ENCODE peak calls at places on chromosome 16, in four cellular contexts. One of them, this sample, is unnamed.

GRCh38 chr16:65510850-65511249 is 389.0 kb upstream of the CDH11 start:
- DNase-seq in GM12878: no peak
- DNase-seq in SK-N-SH: no peak
- DNase-seq in K562: no peak
- DNase-seq in this sample: no peak

GRCh38 chr16:440627-441026 is 15.2 kb downstream of the RAB11FIP3 start:
- DNase-seq in GM12878: no peak
- DNase-seq in SK-N-SH: no peak
- DNase-seq in K562: no peak
- DNase-seq in this sample: no peak

GRCh38 chr16:474420-475122 is 49.1 kb downstream of the RAB11FIP3 start:
- DNase-seq in GM12878: no peak
- DNase-seq in SK-N-SH: no peak
- DNase-seq in K562: no peak
- DNase-seq in this sample: no peak

GRCh38 chr16:21684199-21684598 is 20.4 kb downstream of the OTOA start:
- DNase-seq in GM12878: no peak
- DNase-seq in SK-N-SH: peak
- DNase-seq in K562: peak
- DNase-seq in this sample: peak

GRCh38 chr16:84144859-84145639 is at the start of the genes DNAAF1 and HSDL1:
- DNase-seq in GM12878: peak
- DNase-seq in SK-N-SH: peak
- DNase-seq in K562: peak
- DNase-seq in this sample: peak

GRCh38 chr16:11203111-11203623 is 52.8 kb downstream of the SOCS1 start:
- DNase-seq in GM12878: no peak
- DNase-seq in SK-N-SH: no peak
- DNase-seq in K562: no peak
- DNase-seq in this sample: no peak

GRCh38 chr16:3646348-3646920 is 8.1 kb upstream of the DNASE1 start:
- DNase-seq in GM12878: no peak
- DNase-seq in SK-N-SH: no peak
- DNase-seq in K562: peak
- DNase-seq in this sample: no peak

GRCh38 chr16:14007460-14007859 is 63.7 kb upstream of the MRTFB start:
- DNase-seq in GM12878: peak
- DNase-seq in SK-N-SH: no peak
- DNase-seq in K562: no peak
- DNase-seq in this sample: no peak

GRCh38 chr16:20114356-20114755 is 40.7 kb upstream of the GPR139 start:
- DNase-seq in GM12878: no peak
- DNase-seq in SK-N-SH: no peak
- DNase-seq in K562: no peak
- DNase-seq in this sample: no peak

GRCh38 chr16:12781777-12782176 is 21.9 kb downstream of the CPPED1 start:
- DNase-seq in GM12878: no peak
- DNase-seq in SK-N-SH: no peak
- DNase-seq in K562: no peak
- DNase-seq in this sample: no peak

GRCh38 chr16:46883353-46883689 is 841 bp upstream of the GPT2 start:
- DNase-seq in GM12878: no peak
- DNase-seq in SK-N-SH: no peak
- DNase-seq in K562: no peak
- DNase-seq in this sample: no peak

GRCh38 chr16:67349172-67349571 is 22.6 kb downstream of the LRRC36 start:
- DNase-seq in GM12878: no peak
- DNase-seq in SK-N-SH: peak
- DNase-seq in K562: peak
- DNase-seq in this sample: no peak

GRCh38 chr16:17101646-17102045 is 369.1 kb downstream of the XYLT1 start:
- DNase-seq in GM12878: no peak
- DNase-seq in SK-N-SH: no peak
- DNase-seq in K562: peak
- DNase-seq in this sample: peak

GRCh38 chr16:64362193-64362592 is 759.7 kb downstream of the CDH11 start:
- DNase-seq in GM12878: no peak
- DNase-seq in SK-N-SH: no peak
- DNase-seq in K562: no peak
- DNase-seq in this sample: no peak

GRCh38 chr16:26599786-26600107 is 467.0 kb upstream of the C16orf82 start:
- DNase-seq in GM12878: no peak
- DNase-seq in SK-N-SH: no peak
- DNase-seq in K562: no peak
- DNase-seq in this sample: no peak

GRCh38 chr16:11816123-11816522 is 19.1 kb upstream of the ZC3H7A start:
- DNase-seq in GM12878: no peak
- DNase-seq in SK-N-SH: no peak
- DNase-seq in K562: no peak
- DNase-seq in this sample: no peak

DNA sequence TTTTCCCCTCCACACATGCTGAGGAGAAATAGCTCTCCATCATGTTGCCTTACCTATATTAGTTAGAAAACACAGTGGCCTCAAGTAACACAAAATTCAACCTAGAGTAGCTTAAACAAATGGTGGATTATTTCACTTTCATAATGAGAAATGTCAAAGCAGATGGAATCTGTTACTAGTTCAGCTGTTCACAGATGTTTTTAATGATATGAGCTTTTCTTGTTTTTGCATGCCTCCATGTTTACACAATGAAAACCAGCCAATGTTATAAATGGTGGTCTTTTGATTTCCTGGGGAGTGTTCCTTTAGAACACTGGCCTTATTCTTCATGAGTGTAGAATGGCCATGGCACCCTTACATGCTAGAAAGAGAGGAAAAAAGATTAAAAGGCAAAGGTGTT is 968.4 kb upstream of the GOT2 start:
- DNase-seq in GM12878: no peak
- DNase-seq in SK-N-SH: no peak
- DNase-seq in K562: no peak
- DNase-seq in this sample: no peak
- TF ChIP-seq USF1 in GM12878: no peak
- TF ChIP-seq USF1 in SK-N-SH: no peak
- TF ChIP-seq USF1 in K562: no peak
- TF ChIP-seq USF1 in this sample: no peak

DNA sequence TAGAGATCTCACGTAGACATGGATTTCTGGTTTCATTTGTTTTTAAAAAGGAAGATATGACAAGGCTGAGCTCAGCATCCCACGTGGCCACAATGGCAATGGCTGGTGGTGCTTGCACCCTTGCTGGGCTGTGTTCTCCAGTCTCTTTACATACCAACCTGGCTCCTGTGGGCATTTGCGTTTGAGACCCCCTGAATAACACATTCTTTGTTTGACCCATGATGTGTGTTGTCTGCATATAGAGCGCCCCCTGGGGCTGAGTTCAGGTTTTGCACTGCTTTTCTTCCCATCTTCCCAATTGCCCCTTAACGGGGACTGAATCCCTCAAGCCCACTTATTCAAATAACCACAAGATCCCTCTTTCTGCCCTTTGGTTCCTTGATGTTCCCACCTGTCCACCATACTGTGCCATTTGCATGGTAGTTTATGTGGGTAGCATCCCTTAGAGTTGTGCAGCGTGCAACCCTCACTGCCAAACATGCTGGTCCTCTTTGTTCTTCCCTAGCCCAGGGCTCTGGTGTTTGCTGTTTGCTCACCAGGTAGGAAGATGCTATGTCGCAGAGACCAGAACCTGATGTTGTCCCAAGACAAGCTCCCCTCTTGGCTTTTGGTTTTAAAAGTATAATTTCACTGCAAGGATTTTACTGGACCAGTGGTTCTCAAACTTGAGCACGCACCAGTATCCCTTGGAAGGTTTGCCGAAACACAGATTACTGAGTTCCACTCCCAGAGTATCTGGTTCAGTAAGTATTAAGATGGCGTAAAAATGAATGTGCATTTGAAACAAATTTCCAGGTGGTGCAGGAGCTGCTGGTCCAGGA is 38.5 kb upstream of the NKD1 start:
- DNase-seq in GM12878: no peak
- DNase-seq in SK-N-SH: peak
- DNase-seq in K562: peak
- DNase-seq in this sample: peak
- TF ChIP-seq USF1 in GM12878: no peak
- TF ChIP-seq USF1 in SK-N-SH: no peak
- TF ChIP-seq USF1 in K562: no peak
- TF ChIP-seq USF1 in this sample: no peak

GRCh38 chr16:58461056-58461455 is 38.9 kb upstream of the NDRG4 start:
- DNase-seq in GM12878: no peak
- DNase-seq in SK-N-SH: no peak
- DNase-seq in K562: no peak
- DNase-seq in this sample: no peak

GRCh38 chr16:58461640-58462039 is 38.3 kb upstream of the NDRG4 start:
- DNase-seq in GM12878: no peak
- DNase-seq in SK-N-SH: no peak
- DNase-seq in K562: no peak
- DNase-seq in this sample: no peak

GRCh38 chr16:58458634-58459343 is 41.2 kb upstream of the NDRG4 start:
- DNase-seq in GM12878: no peak
- DNase-seq in SK-N-SH: no peak
- DNase-seq in K562: no peak
- DNase-seq in this sample: no peak

GRCh38 chr16:58460219-58460610 is 39.7 kb upstream of the NDRG4 start:
- DNase-seq in GM12878: no peak
- DNase-seq in SK-N-SH: no peak
- DNase-seq in K562: no peak
- DNase-seq in this sample: no peak

GRCh38 chr16:58459344-58460218 is 40.4 kb upstream of the NDRG4 start:
- DNase-seq in GM12878: no peak
- DNase-seq in SK-N-SH: no peak
- DNase-seq in K562: no peak
- DNase-seq in this sample: no peak
- TF ChIP-seq USF1 in GM12878: peak
- TF ChIP-seq USF1 in SK-N-SH: peak
- TF ChIP-seq USF1 in K562: no peak
- TF ChIP-seq USF1 in this sample: no peak

GRCh38 chr16:1708083-1708767 is 2.2 kb downstream of the MAPK8IP3 start:
- DNase-seq in GM12878: no peak
- DNase-seq in SK-N-SH: no peak
- DNase-seq in K562: no peak
- DNase-seq in this sample: no peak
- TF ChIP-seq USF1 in GM12878: no peak
- TF ChIP-seq USF1 in SK-N-SH: no peak
- TF ChIP-seq USF1 in K562: no peak
- TF ChIP-seq USF1 in this sample: no peak

GRCh38 chr16:54998834-54999233 is 68.2 kb downstream of the IRX5 start:
- DNase-seq in GM12878: no peak
- DNase-seq in SK-N-SH: no peak
- DNase-seq in K562: no peak
- DNase-seq in this sample: no peak

GRCh38 chr16:55003916-55004315 is 73.3 kb downstream of the IRX5 start:
- DNase-seq in GM12878: no peak
- DNase-seq in SK-N-SH: no peak
- DNase-seq in K562: no peak
- DNase-seq in this sample: no peak

GRCh38 chr16:55001931-55002330 is 71.3 kb downstream of the IRX5 start:
- DNase-seq in GM12878: no peak
- DNase-seq in SK-N-SH: no peak
- DNase-seq in K562: no peak
- DNase-seq in this sample: no peak

GRCh38 chr16:55003306-55003705 is 72.6 kb downstream of the IRX5 start:
- DNase-seq in GM12878: no peak
- DNase-seq in SK-N-SH: no peak
- DNase-seq in K562: no peak
- DNase-seq in this sample: no peak

GRCh38 chr16:55000595-55000994 is 69.9 kb downstream of the IRX5 start:
- DNase-seq in GM12878: no peak
- DNase-seq in SK-N-SH: no peak
- DNase-seq in K562: no peak
- DNase-seq in this sample: no peak
- TF ChIP-seq USF1 in GM12878: no peak
- TF ChIP-seq USF1 in SK-N-SH: no peak
- TF ChIP-seq USF1 in K562: no peak
- TF ChIP-seq USF1 in this sample: no peak

GRCh38 chr16:89335803-89336485 is 118.4 kb downstream of the ZNF778 start:
- DNase-seq in GM12878: no peak
- DNase-seq in SK-N-SH: no peak
- DNase-seq in K562: no peak
- DNase-seq in this sample: no peak
- TF ChIP-seq USF1 in GM12878: no peak
- TF ChIP-seq USF1 in SK-N-SH: no peak
- TF ChIP-seq USF1 in K562: no peak
- TF ChIP-seq USF1 in this sample: no peak

DNA sequence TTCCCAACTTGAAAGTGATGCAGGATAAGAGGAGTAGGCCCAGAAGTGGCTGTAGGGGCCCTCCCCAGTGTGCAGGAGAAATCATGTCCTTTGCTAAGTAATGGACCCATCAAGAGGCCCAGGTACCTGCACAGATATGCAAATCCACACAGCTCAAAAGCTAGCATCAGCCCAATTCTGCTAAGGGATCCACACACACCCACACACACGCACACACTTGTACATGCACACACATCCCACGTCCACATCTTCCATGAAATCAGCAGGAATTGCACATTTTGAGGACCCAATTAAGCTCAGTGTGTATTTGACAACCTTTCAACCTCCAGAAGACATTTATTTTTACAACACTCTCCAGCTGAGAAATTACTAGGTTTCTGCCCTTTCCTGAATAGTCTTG is 184.8 kb downstream of the C16orf78 start:
- DNase-seq in GM12878: no peak
- DNase-seq in SK-N-SH: no peak
- DNase-seq in K562: no peak
- DNase-seq in this sample: no peak
- TF ChIP-seq USF1 in GM12878: no peak
- TF ChIP-seq USF1 in SK-N-SH: no peak
- TF ChIP-seq USF1 in K562: no peak
- TF ChIP-seq USF1 in this sample: no peak